ENCODE peak calls at places on chromosomes 1 and 21, in seven cellular contexts. X is breast epithelium, L is H54, H is HCT116, N is GM12891, O is tibial nerve, V is Peyer's patch. Q is an unnamed sample.

GRCh38 chr1:32925360-32926142 is 24.4 kb upstream of the TMEM54 start:
- DNase-seq in X (no peak), L (no peak), H (no peak), N (no peak), O (no peak), V (peak; percentile 63), Q (peak; percentile 15)

GRCh38 chr1:56303805-56304204 is 275.6 kb downstream of the PLPP3 start:
- DNase-seq in X (no peak), L (no peak), H (no peak), N (no peak), O (no peak), V (no peak), Q (no peak)

GRCh38 chr1:24754229-24754628 is 9.0 kb downstream of the CLIC4 start:
- DNase-seq in X (no peak), L (no peak), H (no peak), N (no peak), O (no peak), V (no peak), Q (no peak)

GRCh38 chr1:157334041-157334440 is 195.8 kb upstream of the ETV3 start:
- DNase-seq in X (no peak), L (no peak), H (no peak), N (no peak), O (no peak), V (no peak), Q (no peak)

GRCh38 chr1:114458208-114458777 is 52.7 kb downstream of the TRIM33 start:
- DNase-seq in X (no peak), L (no peak), H (no peak), N (no peak), O (no peak), V (no peak), Q (peak; percentile 8)

GRCh38 chr1:3625151-3625907 is 514 bp downstream of the TPRG1L start:
- DNase-seq in X (no peak), L (no peak), H (no peak), N (no peak), O (no peak), V (peak; percentile 82), Q (peak; percentile 94)

GRCh38 chr1:34663031-34663430 is 91.8 kb upstream of the GJB5 start:
- DNase-seq in X (no peak), L (no peak), H (no peak), N (no peak), O (no peak), V (no peak), Q (peak; percentile 93)

GRCh38 chr1:52413410-52414104 is 9.2 kb downstream of the PRPF38A start:
- DNase-seq in X (no peak), L (no peak), H (no peak), N (no peak), O (no peak), V (peak; percentile 75), Q (no peak)

GRCh38 chr1:18865176-18865575 is 5.7 kb upstream of the TAS1R2 start:
- DNase-seq in X (no peak), L (no peak), H (no peak), N (no peak), O (no peak), V (no peak), Q (no peak)

GRCh38 chr1:234994411-234995295 is 134.0 kb downstream of the TOMM20 start:
- DNase-seq in X (no peak), L (no peak), H (no peak), N (no peak), O (no peak), V (peak; percentile 36), Q (no peak)

GRCh38 chr1:54600947-54601725 is 22.2 kb downstream of the FAM151A start:
- DNase-seq in X (no peak), L (no peak), H (no peak), N (no peak), O (no peak), V (no peak), Q (no peak)

GRCh38 chr1:42736152-42736551 is 3.9 kb downstream of the CLDN19 start:
- DNase-seq in X (no peak), L (peak; percentile 60), H (no peak), N (no peak), O (no peak), V (peak; percentile 59), Q (peak; percentile 62)

GRCh38 chr1:248926401-248927182 is 20.6 kb downstream of the PGBD2 start:
- DNase-seq in X (no peak), L (no peak), H (no peak), N (no peak), O (no peak), V (no peak), Q (peak; percentile 27)

GRCh38 chr1:155171836-155172731 is 1.0 kb downstream of the KRTCAP2 start:
- DNase-seq in X (peak; percentile 15), L (no peak), H (no peak), N (no peak), O (no peak), V (peak; percentile 28), Q (no peak)

GRCh38 chr1:183569141-183569540 is 21.1 kb downstream of the NCF2 start:
- DNase-seq in X (no peak), L (peak; percentile 35), H (no peak), N (no peak), O (no peak), V (no peak), Q (no peak)

GRCh38 chr1:225224287-225224686 is 203.6 kb downstream of the LBR start:
- DNase-seq in X (no peak), L (no peak), H (no peak), N (no peak), O (no peak), V (no peak), Q (no peak)

GRCh38 chr1:19737413-19737812 is 62.3 kb downstream of the TMCO4 start:
- DNase-seq in X (no peak), L (peak; percentile 43), H (no peak), N (no peak), O (no peak), V (peak; percentile 64), Q (no peak)

GRCh38 chr1:57615956-57616355 is 192.1 kb upstream of the DAB1 start:
- DNase-seq in X (no peak), L (no peak), H (no peak), N (no peak), O (no peak), V (no peak), Q (no peak)

GRCh38 chr1:82483146-82483545 is 682.4 kb downstream of the ADGRL2 start:
- DNase-seq in X (no peak), L (no peak), H (no peak), N (no peak), O (no peak), V (no peak), Q (no peak)

GRCh38 chr1:229231754-229232119 is 39.2 kb upstream of the RAB4A start:
- DNase-seq in X (no peak), L (no peak), H (no peak), N (no peak), O (no peak), V (no peak), Q (peak; percentile 10)

GRCh38 chr1:43463461-43463860 is 9.7 kb upstream of the HYI start:
- DNase-seq in X (no peak), L (no peak), H (no peak), N (no peak), O (no peak), V (no peak), Q (no peak)

GRCh38 chr1:17994046-17994445 is 113.6 kb upstream of the IGSF21 start:
- DNase-seq in X (no peak), L (no peak), H (no peak), N (no peak), O (no peak), V (no peak), Q (no peak)

GRCh38 chr1:22096463-22096862 is 44.0 kb downstream of the CDC42 start:
- DNase-seq in X (no peak), L (no peak), H (no peak), N (no peak), O (no peak), V (no peak), Q (no peak)

GRCh38 chr1:160797861-160798273 is 1.9 kb downstream of the LY9 start:
- DNase-seq in X (no peak), L (no peak), H (no peak), N (no peak), O (no peak), V (peak; percentile 82), Q (no peak)

GRCh38 chr1:46757256-46757955 is 38.5 kb upstream of the EFCAB14 start:
- DNase-seq in X (peak; percentile 65), L (no peak), H (no peak), N (no peak), O (no peak), V (no peak), Q (no peak)

GRCh38 chr1:232290570-232290969 is 339.4 kb downstream of the SIPA1L2 start:
- DNase-seq in X (no peak), L (no peak), H (no peak), N (no peak), O (no peak), V (no peak), Q (no peak)
- TF ChIP-seq POLR2A in X (no peak), L (no peak), H (no peak), N (no peak), O (no peak), V (no peak), Q (no peak)

GRCh38 chr1:9823943-9824701 is at the start of gene CLSTN1:
- DNase-seq in X (peak; percentile 79), L (peak; percentile 58), H (peak; percentile 61), N (peak; percentile 91), O (peak; percentile 78), V (peak; percentile 96), Q (peak; percentile 88)
- TF ChIP-seq POLR2A in X (no peak), L (no peak), H (no peak), N (no peak), O (peak; percentile 7), V (no peak), Q (no peak)

DNA sequence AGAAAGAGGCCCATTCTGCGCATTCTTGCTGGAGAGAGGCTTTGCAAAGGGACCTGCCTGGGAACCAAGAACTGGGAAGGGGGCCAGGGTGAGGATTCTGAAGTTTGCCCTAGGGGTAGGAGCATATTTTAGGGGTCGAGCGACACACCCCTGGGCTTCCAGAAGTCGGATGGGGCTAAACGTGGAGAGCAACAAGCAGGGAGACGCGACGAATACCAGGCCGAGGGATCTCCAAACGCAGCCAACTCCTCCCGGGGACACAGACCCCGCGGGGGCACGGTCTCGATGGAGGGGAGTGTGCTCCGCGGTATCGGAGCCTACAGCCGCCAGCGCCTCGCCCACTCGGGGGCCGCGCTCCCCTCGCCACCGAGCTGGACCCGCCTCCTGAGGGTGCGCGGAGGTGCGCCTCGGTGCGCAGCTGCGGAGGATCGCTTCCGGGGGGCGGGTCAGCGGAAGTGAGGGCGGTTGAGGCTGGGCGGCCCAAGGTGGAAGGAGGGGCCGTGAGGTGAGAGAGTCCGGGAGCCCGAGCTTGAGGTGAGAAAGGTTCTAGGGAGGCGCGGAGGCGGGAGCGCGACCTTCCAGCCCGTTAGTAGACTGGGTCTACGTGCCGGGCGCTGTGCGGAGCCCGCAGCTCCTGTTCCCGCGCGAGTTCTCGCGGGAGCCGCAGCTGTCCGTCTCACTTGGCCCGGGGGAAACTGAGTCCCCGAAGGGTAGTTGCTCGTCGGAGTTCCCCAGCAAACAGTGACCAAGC is at the start of gene MTFR1L:
- DNase-seq in X (peak; percentile 83), L (peak; percentile 86), H (peak; percentile 39), N (peak; percentile 99), O (peak; percentile 78), V (peak; percentile 97), Q (peak; percentile 92)
- TF ChIP-seq POLR2A in X (peak; percentile 96), L (peak; percentile 58), H (peak; percentile 46), N (peak; percentile 89), O (peak; percentile 90), V (peak; percentile 98), Q (peak; percentile 73)

DNA sequence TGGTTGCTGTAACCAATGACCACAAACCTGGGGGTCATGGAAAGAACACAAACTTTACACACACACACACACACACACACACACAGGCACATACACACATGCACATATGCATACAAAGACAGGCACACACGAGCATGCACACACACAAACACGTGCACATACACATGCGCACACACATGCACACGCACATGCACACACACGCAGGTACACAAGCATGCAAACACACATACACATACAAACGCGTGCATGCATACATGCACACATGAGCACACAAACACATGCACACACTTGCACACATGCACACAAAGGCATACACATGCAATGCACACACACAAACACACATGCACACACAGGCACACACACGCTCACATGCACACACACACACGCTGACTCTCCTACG is 44.0 kb downstream of the UBASH3A start:
- DNase-seq in X (no peak), L (no peak), H (no peak), N (no peak), O (no peak), V (no peak), Q (no peak)
- TF ChIP-seq POLR2A in X (no peak), L (no peak), H (no peak), N (no peak), O (no peak), V (no peak), Q (no peak)

Q was measured in erythroblast.